ENCODE peak calls at places on chromosomes 4 and X, in ten cellular contexts. Q is T-helper 9 cell; H is GM20000; Y is HS-5; G is T follicular helper cell; R is activated CD4-positive, alpha-beta T cell treated with anti-CD3 and anti-CD28 coated beads, Interleukin-2, amount 50 U/mL, for 1 hour; V is psoas muscle; S is stimulated activated CD4-positive, alpha-beta T cell treated with anti-CD3 and anti-CD28 coated beads, Interleukin-12 subunit alpha, Interleukin-12 subunit beta, amount 100 ng/mL, for 4 hours; N is stromal cell of bone marrow; D is stimulated activated CD8-positive, alpha-beta memory T cell treated with anti-CD3 and anti-CD28 coated beads, Interleukin-4, amount 100 ng/mL, for 1 hour. X is an unnamed sample.

GRCh38 chr4:164935363-164935762 is 42.1 kb downstream of the TRIM61 start:
- DNase-seq in R (no peak), Q (no peak), S (no peak), Y (no peak), D (no peak), H (peak; percentile 38), G (no peak), V (no peak), N (no peak), X (peak; percentile 16)

GRCh38 chrX:155262970-155263754 is 1.1 kb downstream of the RAB39B start:
- DNase-seq in Q (no peak), D (no peak), Y (no peak), R (no peak), V (no peak), H (no peak), N (no peak), G (no peak), S (no peak), X (no peak)

GRCh38 chr4:122665148-122665547 is 44.3 kb upstream of the IL21 start:
- DNase-seq in R (no peak), Y (no peak), D (no peak), H (no peak), G (no peak), V (no peak), S (no peak), Q (no peak), N (no peak), X (peak; percentile 68)

GRCh38 chr4:95045429-95045828 is 287.7 kb downstream of the BMPR1B start:
- DNase-seq in Q (no peak), V (no peak), R (no peak), S (no peak), N (no peak), G (no peak), D (no peak), Y (no peak), H (no peak), X (no peak)

GRCh38 chrX:49829016-49829415 is at the start of gene PAGE4:
- DNase-seq in G (no peak), Q (no peak), N (no peak), S (no peak), R (no peak), Y (no peak), D (no peak), H (no peak), V (no peak), X (no peak)

GRCh38 chr4:78174931-78175330 is 117.8 kb downstream of the FRAS1 start:
- DNase-seq in Q (no peak), D (no peak), G (no peak), S (no peak), Y (no peak), H (no peak), V (no peak), N (no peak), R (no peak), X (no peak)

GRCh38 chr4:182978152-182978827 is 61.1 kb upstream of the DCTD start:
- DNase-seq in S (no peak), G (no peak), Q (no peak), H (peak; percentile 13), D (no peak), N (no peak), V (no peak), Y (peak; percentile 4), R (no peak), X (peak; percentile 89)

GRCh38 chr4:19940861-19941260 is 310.8 kb upstream of the SLIT2 start:
- DNase-seq in Y (no peak), V (no peak), G (no peak), Q (no peak), N (no peak), D (no peak), H (no peak), R (no peak), S (no peak), X (no peak)

GRCh38 chrX:112832481-112833095 is 8.0 kb downstream of the AMOT start:
- DNase-seq in R (no peak), G (no peak), V (no peak), S (no peak), Q (no peak), Y (no peak), N (no peak), H (no peak), D (no peak), X (no peak)

GRCh38 chr4:183950536-183950935 is 45.4 kb downstream of the STOX2 start:
- DNase-seq in D (no peak), N (no peak), G (no peak), V (no peak), R (no peak), H (no peak), Y (no peak), S (no peak), Q (no peak), X (no peak)

GRCh38 chr4:77849278-77849965 is 13.2 kb upstream of the MRPL1 start:
- DNase-seq in G (no peak), N (no peak), S (no peak), R (no peak), Q (no peak), Y (no peak), V (no peak), H (no peak), D (no peak), X (no peak)

GRCh38 chr4:106353786-106354185 is 14.8 kb downstream of the GIMD1 start:
- DNase-seq in D (no peak), S (no peak), G (no peak), Y (no peak), R (no peak), H (no peak), V (no peak), N (no peak), Q (no peak), X (no peak)

GRCh38 chr4:185254434-185254833 is 45.0 kb downstream of the SNX25 start:
- DNase-seq in Y (no peak), V (no peak), N (no peak), H (no peak), Q (no peak), D (no peak), R (no peak), G (peak; percentile 9), S (no peak), X (peak; percentile 39)

GRCh38 chr4:26343041-26343403 is 22.2 kb downstream of the RBPJ start:
- DNase-seq in Y (no peak), Q (no peak), D (no peak), R (no peak), G (no peak), S (no peak), H (no peak), V (no peak), N (no peak), X (peak; percentile 56)

GRCh38 chr4:56772134-56772533 is 49.4 kb downstream of the SPINK2 start:
- DNase-seq in D (no peak), S (no peak), G (no peak), Y (no peak), V (no peak), N (no peak), R (no peak), H (no peak), Q (no peak), X (no peak)

GRCh38 chrX:34404386-34405070 is 252.6 kb downstream of the TMEM47 start:
- DNase-seq in D (no peak), Q (no peak), S (no peak), N (no peak), Y (no peak), G (no peak), H (no peak), R (no peak), V (no peak), X (peak; percentile 22)

GRCh38 chr4:59247032-59247431 is 1953.1 kb upstream of the ADGRL3 start:
- DNase-seq in R (no peak), Y (no peak), G (no peak), D (no peak), H (peak; percentile 2), N (no peak), V (no peak), Q (no peak), S (no peak), X (no peak)

GRCh38 chr4:186366326-186366725 is 100.3 kb downstream of the F11 start:
- DNase-seq in Q (no peak), D (no peak), N (no peak), H (no peak), Y (no peak), S (no peak), R (no peak), V (no peak), G (no peak), X (no peak)

GRCh38 chr4:84727491-84727890 is 144.6 kb downstream of the CDS1 start:
- DNase-seq in S (no peak), V (no peak), Q (no peak), Y (no peak), D (no peak), R (no peak), H (no peak), N (no peak), G (no peak), X (no peak)

GRCh38 chr4:130043796-130044195 is 947.8 kb downstream of the C4orf33 start:
- DNase-seq in S (no peak), Q (no peak), G (no peak), R (no peak), N (peak; percentile 2), H (no peak), V (no peak), D (no peak), Y (peak; percentile 38), X (peak; percentile 4)

GRCh38 chr4:173794662-173795061 is 264.6 kb upstream of the HAND2 start:
- DNase-seq in Q (no peak), D (no peak), S (no peak), N (peak; percentile 40), V (no peak), R (no peak), H (no peak), G (no peak), Y (no peak), X (peak; percentile 25)

GRCh38 chrX:127621780-127622179 is 430.4 kb downstream of the ACTRT1 start:
- DNase-seq in S (no peak), G (no peak), V (no peak), D (no peak), N (no peak), R (no peak), Y (no peak), H (no peak), Q (no peak), X (no peak)

GRCh38 chrX:120769576-120770341 is 105.9 kb downstream of the CT47B1 start:
- DNase-seq in G (no peak), N (peak; percentile 32), V (no peak), D (no peak), R (no peak), Q (no peak), H (no peak), Y (peak; percentile 51), S (no peak), X (peak; percentile 80)

GRCh38 chr4:24394041-24394440 is 190.3 kb downstream of the DHX15 start:
- DNase-seq in H (no peak), D (no peak), R (no peak), G (no peak), S (no peak), V (no peak), Q (no peak), N (peak; percentile 38), Y (peak; percentile 72), X (peak; percentile 27)

GRCh38 chrX:129524250-129524850 is 1.1 kb upstream of the SMARCA1 start:
- DNase-seq in R (no peak), N (no peak), V (no peak), Q (no peak), S (no peak), H (no peak), G (no peak), D (no peak), Y (no peak), X (no peak)

GRCh38 chr4:5708171-5708828 is at the start of gene EVC2:
- DNase-seq in S (peak; percentile 20), N (peak; percentile 35), G (no peak), Q (no peak), V (peak; percentile 82), H (peak; percentile 61), R (peak; percentile 5), Y (no peak), D (peak; percentile 16), X (peak; percentile 63)

GRCh38 chr4:34363842-34364241 is 1880.5 kb downstream of the ARAP2 start:
- DNase-seq in V (no peak), D (no peak), Y (no peak), H (no peak), S (no peak), Q (no peak), R (no peak), N (no peak), G (no peak), X (no peak)

GRCh38 chrX:55008571-55009358 is 8.6 kb downstream of the APEX2 start:
- DNase-seq in D (no peak), G (no peak), Q (no peak), Y (peak; percentile 41), R (no peak), S (no peak), V (no peak), N (peak; percentile 40), H (peak; percentile 6), X (peak; percentile 77)